ENCODE peak calls at places on chromosomes 3 and 15, in five cellular contexts. U is GM12878, A is HepG2, I is A549, O is K562. S is an unnamed sample.
A peak's percentile ranks its signal among the peaks of the same experiment; 100 is the strongest.

GRCh38 chr15:38535451-38536200 is 29.0 kb downstream of the RASGRP1 start:
- DNase-seq in U (no peak), A (no peak), O (no peak), I (no peak), S (no peak)

GRCh38 chr15:45180201-45180600 is 7.6 kb downstream of the SHF start:
- DNase-seq in A (no peak), U (no peak), I (no peak), O (no peak), S (no peak)

GRCh38 chr3:102630531-102630930 is 195.7 kb downstream of the ZPLD1 start:
- DNase-seq in O (no peak), I (no peak), U (no peak), A (no peak), S (no peak)

GRCh38 chr3:128167973-128168674 is 14.8 kb downstream of the EEFSEC start:
- DNase-seq in O (no peak), I (no peak), A (peak; percentile 99), U (no peak), S (no peak)

GRCh38 chr15:71934446-71934845 is 124.1 kb downstream of the NR2E3 start:
- DNase-seq in O (no peak), U (no peak), I (no peak), A (no peak), S (no peak)

GRCh38 chr15:100681335-100681746 is 79.0 kb downstream of the ASB7 start:
- DNase-seq in A (no peak), O (no peak), I (no peak), U (no peak), S (no peak)

GRCh38 chr3:189999718-190000117 is 121.0 kb downstream of the P3H2 start:
- DNase-seq in A (peak; percentile 72), O (no peak), I (peak; percentile 88), U (no peak), S (no peak)

GRCh38 chr3:177810162-177810623 is 612.9 kb upstream of the TBL1XR1 start:
- DNase-seq in U (no peak), I (peak; percentile 86), O (no peak), A (peak; percentile 61), S (peak; percentile 82)

GRCh38 chr15:99986297-99987118 is 253.3 kb upstream of the LYSMD4 start:
- DNase-seq in O (no peak), I (no peak), A (no peak), U (no peak), S (no peak)

GRCh38 chr3:185796431-185797107 is 28.3 kb downstream of the IGF2BP2 start:
- DNase-seq in U (no peak), O (no peak), A (peak; percentile 96), I (peak; percentile 77), S (peak; percentile 82)

GRCh38 chr15:48395532-48396011 is 64.3 kb downstream of the DUT start:
- DNase-seq in I (no peak), A (no peak), O (no peak), U (no peak), S (no peak)

GRCh38 chr3:46693038-46693896 is at the start of gene ALS2CL:
- DNase-seq in I (peak; percentile 35), A (no peak), O (peak; percentile 97), U (no peak), S (peak; percentile 51)

GRCh38 chr15:51004103-51004536 is 90.6 kb downstream of the TNFAIP8L3 start:
- DNase-seq in A (no peak), U (no peak), O (peak; percentile 85), I (peak; percentile 60), S (no peak)

GRCh38 chr15:45378149-45378912 is at the start of gene GATM:
- DNase-seq in A (no peak), I (peak; percentile 78), O (no peak), U (peak; percentile 66), S (peak; percentile 82)

GRCh38 chr3:133426721-133427120 is 26.9 kb downstream of the BFSP2 start:
- DNase-seq in A (no peak), U (no peak), I (no peak), O (no peak), S (no peak)

GRCh38 chr3:50583897-50584296 is 14.6 kb downstream of the HEMK1 start:
- DNase-seq in I (no peak), U (no peak), O (no peak), A (no peak), S (no peak)

GRCh38 chr15:68652141-68652540 is 73.3 kb downstream of the CORO2B start:
- DNase-seq in A (no peak), I (no peak), U (no peak), O (no peak), S (no peak)

GRCh38 chr15:83653639-83654378 is at the start of gene ADAMTSL3:
- DNase-seq in I (peak; percentile 49), A (no peak), U (no peak), O (peak; percentile 5), S (no peak)

GRCh38 chr3:30607032-30607833 is 832 bp downstream of the TGFBR2 start:
- DNase-seq in I (peak; percentile 60), O (no peak), A (no peak), U (no peak), S (peak; percentile 80)

GRCh38 chr3:64552160-64552559 is 135.6 kb downstream of the ADAMTS9 start:
- DNase-seq in O (no peak), U (no peak), A (peak; percentile 16), I (peak; percentile 38), S (no peak)

GRCh38 chr3:64551697-64552096 is 136.1 kb downstream of the ADAMTS9 start:
- DNase-seq in O (no peak), U (no peak), I (peak; percentile 17), A (no peak), S (no peak)

GRCh38 chr3:64554086-64554920 is 133.5 kb downstream of the ADAMTS9 start:
- DNase-seq in A (no peak), O (no peak), I (no peak), U (no peak), S (no peak)

GRCh38 chr3:64559658-64560057 is 128.1 kb downstream of the ADAMTS9 start:
- DNase-seq in I (no peak), U (no peak), A (no peak), O (no peak), S (no peak)

DNA sequence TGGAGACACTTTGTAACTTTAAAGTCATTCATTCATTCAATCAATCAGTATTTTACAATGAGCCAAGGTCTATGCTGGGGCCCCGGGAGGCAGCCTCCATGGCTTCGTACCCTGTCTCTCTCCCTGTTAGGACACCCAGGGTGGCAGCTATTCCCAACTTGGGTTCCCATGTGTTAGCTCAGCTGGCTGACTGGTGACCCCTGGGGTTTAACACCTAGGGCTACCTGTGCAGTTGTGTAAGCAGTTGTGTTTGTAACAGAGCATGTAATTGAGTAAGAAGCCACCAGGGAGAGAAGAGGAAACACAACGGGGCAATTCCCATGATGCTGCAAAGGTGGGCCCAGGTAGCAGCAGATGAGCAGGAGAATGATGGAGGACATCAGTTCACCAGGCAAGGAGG is 132.4 kb downstream of the ADAMTS9 start:
- DNase-seq in O (no peak), I (no peak), A (no peak), U (no peak), S (no peak)
- H3K27ac ChIP-seq in O (no peak overlapping the region), I (no peak overlapping the region), A (no peak overlapping the region), U (no peak overlapping the region), S (no peak overlapping the region)

GRCh38 chr3:41898631-41899030 is 63.3 kb downstream of the ULK4 start:
- DNase-seq in O (no peak), U (no peak), I (no peak), A (no peak), S (no peak)

GRCh38 chr3:41888368-41889076 is 73.4 kb downstream of the ULK4 start:
- DNase-seq in A (no peak), I (no peak), U (no peak), O (no peak), S (no peak)

GRCh38 chr3:41893977-41894376 is 67.9 kb downstream of the ULK4 start:
- DNase-seq in O (peak; percentile 19), I (peak; percentile 47), A (peak; percentile 30), U (no peak), S (peak; percentile 75)
- TF ChIP-seq CTCF in O (peak; percentile 77), I (peak; percentile 70), A (peak; percentile 62), U (peak; percentile 49), S (peak; percentile 14)

DNA sequence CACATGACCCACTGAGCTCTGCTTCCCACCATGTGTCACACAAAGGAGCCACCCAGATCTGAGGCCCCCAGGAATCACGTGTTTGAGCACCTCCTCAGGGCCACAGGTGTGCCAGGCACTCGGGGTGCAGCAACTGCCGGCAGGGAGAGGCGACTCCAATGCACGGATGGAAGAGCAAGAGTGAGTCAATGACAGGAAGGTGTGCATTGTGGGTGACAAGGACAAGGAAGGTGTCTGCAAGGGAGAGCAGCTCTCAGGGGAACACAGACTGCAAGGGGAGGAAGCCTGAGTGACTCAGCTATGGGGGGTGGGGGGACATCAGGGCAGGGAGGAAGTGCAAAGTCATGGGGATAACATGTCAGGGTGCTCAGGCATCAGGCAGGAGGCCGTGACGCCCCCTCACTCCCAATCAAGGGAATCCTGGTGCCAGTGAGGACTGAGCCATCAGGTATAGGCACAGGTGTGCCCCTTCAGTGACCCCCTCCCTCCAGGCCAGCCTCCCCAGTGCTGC is 67.4 kb downstream of the NUP210 start:
- DNase-seq in I (peak; percentile 12), O (peak; percentile 94), A (no peak), U (no peak), S (no peak)
- TF ChIP-seq MYC in I (no peak), O (peak; percentile 29), A (no peak), U (no peak), S (no peak)

DNA sequence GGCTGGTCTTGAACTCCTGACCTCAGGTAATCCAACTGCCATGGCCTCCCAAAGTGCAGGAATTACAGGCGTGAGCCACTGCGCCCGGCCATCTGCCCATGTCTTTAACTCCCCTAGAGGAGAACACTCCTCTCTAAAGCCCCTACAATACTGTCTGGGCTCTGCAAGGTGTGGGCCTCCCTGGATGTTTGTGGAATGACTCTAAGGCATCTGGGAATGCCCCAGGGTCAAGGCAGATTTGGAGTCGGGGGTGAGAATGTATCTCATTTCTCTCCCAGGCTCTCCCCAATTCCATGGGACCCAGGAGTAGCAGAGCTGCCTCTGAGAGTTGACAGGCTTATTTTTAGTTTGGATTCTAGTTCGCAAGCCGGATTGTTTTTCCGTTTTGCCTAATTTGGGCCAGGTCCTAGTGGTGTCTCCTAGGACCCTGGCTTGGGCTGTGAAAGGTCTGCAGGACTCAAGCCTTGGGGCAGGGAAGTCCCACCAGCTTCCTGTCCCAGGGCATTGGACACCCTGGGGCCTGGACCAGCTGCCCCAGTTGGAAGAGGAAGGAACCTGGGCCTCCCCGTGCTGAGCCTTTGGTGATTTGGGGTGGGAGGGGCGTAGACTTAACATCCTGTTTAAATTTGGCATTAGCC is 53.5 kb downstream of the MAGEF1 start:
- DNase-seq in I (no peak), O (no peak), A (no peak), U (no peak), S (no peak)
- H3K27ac ChIP-seq in I (no peak overlapping the region), O (no peak overlapping the region), A (no peak overlapping the region), U (no peak overlapping the region), S (no peak overlapping the region)

DNA sequence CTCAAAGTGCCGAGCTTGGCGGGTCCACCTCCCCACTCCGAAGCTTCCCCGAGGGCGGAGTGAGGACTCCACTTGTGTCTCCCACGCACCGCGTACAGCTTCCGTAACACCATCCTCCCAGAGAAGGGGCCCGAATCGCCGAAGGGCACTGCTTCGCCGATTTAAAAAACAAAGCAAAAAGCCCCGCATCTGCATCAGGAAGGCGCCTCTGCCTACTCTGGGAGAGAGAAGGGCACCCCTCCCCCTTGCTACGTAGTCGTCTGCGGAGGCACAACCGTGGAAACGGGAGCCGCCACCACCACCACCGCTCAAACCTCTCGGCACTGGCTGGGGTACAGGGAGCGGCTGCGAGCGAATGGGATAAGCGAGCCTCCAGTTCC is 492 bp downstream of the NCBP2 start:
- DNase-seq in I (no peak), O (peak; percentile 60), A (no peak), U (no peak), S (no peak)
- TF ChIP-seq CTCF in I (no peak), O (no peak), A (no peak), U (no peak), S (no peak)

GRCh38 chr3:73787620-73788019 is 162.9 kb upstream of the PDZRN3 start:
- DNase-seq in A (no peak), I (no peak), O (no peak), U (no peak), S (no peak)
- TF ChIP-seq MYC in A (no peak), I (no peak), O (no peak), U (no peak), S (no peak)